ENCODE peak calls at places on chromosomes 3 and 15, in ten cellular contexts. T is K562, E is spleen, G is endothelial cell of umbilical vein, R is HCT116, I is breast epithelium, S is upper lobe of left lung, L is HepG2, Z is stomach, N is sigmoid colon. M is an unnamed sample.

GRCh38 chr3:171461087-171461917 is 1.1 kb upstream of the TNIK start:
- DNase-seq in L (no peak), T (no peak), Z (no peak), G (peak), R (peak), N (no peak), E (no peak), S (peak), I (no peak), M (no peak)

GRCh38 chr3:4394048-4394447 is 73.0 kb downstream of the SUMF1 start:
- DNase-seq in N (no peak), T (no peak), G (peak), L (no peak), E (no peak), Z (no peak), S (peak), I (no peak), R (no peak), M (no peak)

GRCh38 chr15:39427705-39428104 is 153.2 kb upstream of the THBS1 start:
- DNase-seq in T (peak), I (no peak), Z (no peak), G (no peak), S (peak), L (peak), E (no peak), N (no peak), R (no peak), M (no peak)

GRCh38 chr15:25178835-25179672 is 224.3 kb downstream of the SNRPN start:
- DNase-seq in T (no peak), N (no peak), L (no peak), R (no peak), G (no peak), E (peak), I (peak), S (peak), Z (peak), M (peak)

GRCh38 chr3:19994796-19995195 is 17.3 kb downstream of the PP2D1 start:
- DNase-seq in Z (no peak), I (no peak), T (no peak), L (no peak), G (no peak), E (no peak), N (no peak), S (no peak), R (no peak), M (no peak)

GRCh38 chr15:33515121-33515520 is 204.4 kb downstream of the RYR3 start:
- DNase-seq in G (no peak), Z (no peak), I (no peak), N (no peak), S (no peak), R (no peak), E (no peak), L (no peak), T (no peak), M (no peak)

GRCh38 chr3:197881601-197882000 is 68.4 kb upstream of the RPL35A start:
- DNase-seq in I (no peak), T (no peak), R (no peak), S (no peak), Z (no peak), N (no peak), E (no peak), L (no peak), G (no peak), M (no peak)

GRCh38 chr3:29282431-29283296 is 1.8 kb downstream of the RBMS3 start:
- DNase-seq in E (no peak), G (peak), L (no peak), S (no peak), Z (no peak), I (no peak), N (no peak), T (no peak), R (no peak), M (no peak)

GRCh38 chr15:89002281-89002761 is 85.9 kb upstream of the ABHD2 start:
- DNase-seq in I (no peak), L (peak), E (no peak), R (no peak), N (no peak), G (no peak), S (no peak), Z (no peak), T (peak), M (no peak)

GRCh38 chr15:64809649-64810498 is 15.6 kb downstream of the PIF1 start:
- DNase-seq in N (peak), R (peak), S (peak), T (peak), G (peak), L (peak), E (peak), Z (peak), I (peak), M (peak)

GRCh38 chr3:52714335-52715302 is 8.7 kb downstream of the SPCS1 start:
- DNase-seq in N (no peak), G (no peak), S (no peak), T (no peak), Z (peak), E (no peak), L (no peak), R (no peak), I (no peak), M (no peak)

GRCh38 chr15:45027220-45027619 is 4.2 kb downstream of the SORD start:
- DNase-seq in E (no peak), R (no peak), Z (no peak), G (no peak), T (no peak), N (no peak), I (no peak), L (no peak), S (no peak), M (no peak)

GRCh38 chr15:39774688-39775267 is 7.9 kb downstream of the FSIP1 start:
- DNase-seq in T (no peak), N (no peak), S (no peak), Z (no peak), G (no peak), L (no peak), R (no peak), I (no peak), E (no peak), M (no peak)

GRCh38 chr3:193768069-193768391 is 175.0 kb downstream of the OPA1 start:
- DNase-seq in R (no peak), N (peak), S (no peak), Z (no peak), G (no peak), E (no peak), L (no peak), I (no peak), T (no peak), M (no peak)

GRCh38 chr3:39136533-39137434 is 16.6 kb downstream of the CSRNP1 start:
- DNase-seq in I (no peak), E (no peak), Z (no peak), L (no peak), G (no peak), N (peak), S (no peak), T (no peak), R (no peak), M (no peak)

GRCh38 chr3:127438371-127438770 is 150.5 kb upstream of the PRR20G start:
- DNase-seq in L (no peak), N (peak), Z (no peak), T (no peak), G (no peak), R (no peak), S (no peak), E (no peak), I (no peak), M (no peak)

GRCh38 chr3:38030126-38031021 is 932 bp upstream of the PLCD1 start:
- DNase-seq in T (no peak), N (no peak), E (no peak), Z (no peak), R (no peak), I (peak), G (no peak), L (no peak), S (no peak), M (no peak)

GRCh38 chr3:157427906-157428305 is 8.7 kb upstream of the PTX3 start:
- DNase-seq in L (no peak), N (no peak), I (no peak), E (no peak), R (no peak), T (no peak), S (no peak), Z (no peak), G (no peak), M (no peak)

GRCh38 chr3:71226565-71227281 is 356.8 kb downstream of the FOXP1 start:
- DNase-seq in L (no peak), N (no peak), I (no peak), T (peak), S (no peak), Z (no peak), E (peak), G (no peak), R (no peak), M (no peak)

GRCh38 chr3:50450135-50450911 is 53.1 kb downstream of the CACNA2D2 start:
- DNase-seq in Z (peak), S (peak), G (peak), L (peak), E (peak), T (peak), R (no peak), I (peak), N (peak), M (peak)

GRCh38 chr15:48962662-48963523 is 826 bp downstream of the SHC4 start:
- DNase-seq in S (no peak), E (no peak), Z (no peak), T (no peak), I (no peak), G (peak), N (peak), R (no peak), L (no peak), M (peak)

GRCh38 chr15:41894791-41895463 is 1.1 kb upstream of the SPTBN5 start:
- DNase-seq in S (peak), E (peak), L (peak), I (peak), T (peak), R (peak), Z (peak), N (peak), G (peak), M (peak)

GRCh38 chr3:194346621-194347020 is 4.5 kb downstream of the CPN2 start:
- DNase-seq in S (no peak), R (no peak), T (no peak), E (no peak), Z (no peak), G (no peak), L (no peak), N (no peak), I (no peak), M (no peak)

GRCh38 chr3:161420746-161421145 is 49.4 kb upstream of the SPTSSB start:
- DNase-seq in G (peak), L (peak), R (no peak), E (no peak), I (no peak), N (no peak), Z (peak), S (no peak), T (no peak), M (peak)

GRCh38 chr3:67031986-67032385 is 33.9 kb downstream of the KBTBD8 start:
- DNase-seq in Z (no peak), N (no peak), G (no peak), E (no peak), L (no peak), T (no peak), S (no peak), I (no peak), R (no peak), M (no peak)

GRCh38 chr3:52721002-52721741 is 15.3 kb downstream of the SPCS1 start:
- DNase-seq in R (no peak), I (no peak), L (no peak), E (no peak), Z (no peak), N (no peak), G (no peak), S (no peak), T (no peak), M (no peak)

GRCh38 chr3:45498532-45498931 is 96.0 kb upstream of the LIMD1 start:
- DNase-seq in T (no peak), S (no peak), I (no peak), Z (no peak), G (no peak), N (no peak), L (no peak), E (no peak), R (no peak), M (no peak)

GRCh38 chr15:97196066-97197027 is 764.2 kb upstream of the ARRDC4 start:
- DNase-seq in R (no peak), T (no peak), S (no peak), E (no peak), G (no peak), I (no peak), L (no peak), N (no peak), Z (no peak), M (no peak)

GRCh38 chr3:159796744-159797143 is 191.9 kb upstream of the IL12A start:
- DNase-seq in E (no peak), R (no peak), N (no peak), T (no peak), Z (no peak), G (peak), S (no peak), L (no peak), I (no peak), M (no peak)

GRCh38 chr3:61052855-61053254 is 198.4 kb downstream of the FHIT start:
- DNase-seq in I (no peak), T (no peak), L (no peak), E (no peak), N (no peak), R (no peak), G (no peak), Z (no peak), S (no peak), M (no peak)
- TF ChIP-seq POLR2AphosphoS5 in I (no peak), T (no peak), L (no peak), E (no peak), N (no peak), R (no peak), G (no peak), Z (no peak), S (no peak), M (no peak)

GRCh38 chr3:420584-420983 is 224.0 kb downstream of the CHL1 start:
- DNase-seq in N (no peak), G (no peak), Z (no peak), I (no peak), S (no peak), L (no peak), T (no peak), E (no peak), R (no peak), M (no peak)
- TF ChIP-seq POLR2A in N (no peak), G (no peak), Z (no peak), I (no peak), S (no peak), L (no peak), T (no peak), E (no peak), R (no peak), M (no peak)

DNA sequence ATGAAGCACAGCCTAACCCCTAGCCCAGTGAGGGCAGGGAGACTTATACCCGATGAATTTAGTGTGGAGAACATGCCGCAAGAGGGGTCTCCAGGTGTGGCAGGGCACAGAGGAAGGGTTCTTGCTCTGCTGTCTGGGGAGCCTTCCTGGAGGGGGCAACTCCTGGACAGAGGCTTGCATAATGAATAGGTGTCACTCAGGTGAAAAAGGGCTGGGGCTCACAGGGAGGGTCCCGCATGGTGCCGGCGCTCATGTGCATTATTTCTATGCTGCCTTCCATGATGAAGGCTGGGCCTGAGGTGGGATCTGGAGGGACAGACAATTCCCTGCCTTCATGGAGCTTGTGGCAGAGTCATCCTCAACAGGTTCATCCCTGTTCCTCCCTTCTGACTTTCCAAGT is 51.5 kb downstream of the ITGA11 start:
- DNase-seq in N (peak), L (no peak), G (no peak), S (no peak), I (no peak), Z (peak), T (no peak), R (no peak), E (no peak), M (no peak)
- H3K27ac ChIP-seq in N (no peak), L (no peak), G (no peak), S (no peak), I (no peak), Z (no peak), T (no peak), R (no peak), E (no peak), M (no peak)

GRCh38 chr15:35691176-35691761 is 145.3 kb upstream of the DPH6 start:
- DNase-seq in N (no peak), S (no peak), T (no peak), I (no peak), Z (no peak), G (no peak), R (no peak), L (no peak), E (no peak), M (no peak)

GRCh38 chr15:35689266-35689665 is 143.3 kb upstream of the DPH6 start:
- DNase-seq in N (no peak), R (no peak), I (no peak), Z (no peak), S (no peak), T (no peak), G (no peak), L (no peak), E (no peak), M (no peak)

GRCh38 chr15:35692256-35692867 is 146.4 kb upstream of the DPH6 start:
- DNase-seq in L (no peak), S (no peak), G (peak), Z (no peak), T (no peak), N (no peak), R (no peak), E (no peak), I (no peak), M (no peak)

GRCh38 chr15:35690089-35690488 is 144.1 kb upstream of the DPH6 start:
- DNase-seq in I (no peak), E (no peak), L (no peak), S (no peak), R (no peak), Z (no peak), T (no peak), N (no peak), G (no peak), M (no peak)

GRCh38 chr15:35690698-35691116 is 144.7 kb upstream of the DPH6 start:
- DNase-seq in T (no peak), L (no peak), N (no peak), R (no peak), I (no peak), G (peak), E (no peak), Z (no peak), S (no peak), M (no peak)
- TF ChIP-seq POLR2AphosphoS5 in T (no peak), L (no peak), N (no peak), R (no peak), I (no peak), G (no peak), E (no peak), Z (peak), S (peak), M (peak)

GRCh38 chr15:29159771-29160455 is 109.7 kb downstream of the NSMCE3 start:
- DNase-seq in T (no peak), L (no peak), N (no peak), Z (no peak), R (no peak), G (no peak), S (no peak), E (no peak), I (no peak), M (no peak)
- TF ChIP-seq POLR2A in T (no peak), L (no peak), N (no peak), Z (no peak), R (no peak), G (no peak), S (no peak), E (no peak), I (no peak), M (no peak)

DNA sequence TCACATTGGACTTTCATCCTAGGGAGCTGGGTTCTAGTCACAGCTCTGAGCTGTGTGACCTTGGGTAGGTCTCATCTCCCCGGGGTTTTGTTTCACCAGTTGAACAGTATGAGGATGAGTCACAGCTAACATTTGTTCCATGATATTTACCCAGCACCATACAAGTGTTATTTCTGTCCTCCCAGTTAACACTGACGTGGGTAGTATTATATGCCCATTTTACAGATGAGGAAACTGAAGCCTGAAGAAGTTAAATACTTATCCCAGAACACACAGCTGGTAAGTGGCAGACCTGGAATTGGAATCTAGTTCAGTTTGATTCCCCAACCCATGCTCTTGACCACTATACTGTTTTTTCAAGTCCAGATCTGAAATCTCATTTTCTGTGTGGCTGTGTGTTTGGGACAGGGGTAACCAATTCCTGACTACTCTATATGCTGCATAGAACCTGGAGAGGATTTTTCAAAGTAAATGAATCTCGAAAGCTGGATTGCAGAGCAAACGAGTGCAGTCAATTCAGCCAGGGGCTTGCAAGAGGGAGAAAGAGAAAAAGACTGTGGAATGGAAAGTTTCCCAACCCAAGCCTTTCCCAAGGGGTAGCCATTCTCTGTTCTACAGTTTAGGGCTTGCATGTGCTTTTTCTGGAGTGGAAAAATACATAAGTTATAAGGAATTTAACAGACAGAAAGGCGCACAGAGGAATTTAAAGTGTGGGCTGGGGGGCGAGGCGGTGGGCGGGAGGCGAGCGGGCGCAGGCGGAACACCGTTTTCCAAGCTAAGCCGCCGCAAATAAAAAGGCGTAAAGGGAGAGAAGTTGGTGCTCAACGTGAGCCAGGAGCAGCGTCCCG is 684 bp upstream of the RARB start:
- DNase-seq in I (no peak), R (no peak), N (no peak), S (no peak), E (no peak), Z (no peak), L (peak), G (peak), T (no peak), M (no peak)
- H3K27ac ChIP-seq in I (peak), R (no peak), N (peak), S (peak), E (peak), Z (peak), L (no peak), G (peak), T (no peak), M (peak)

M was measured in prostate gland.